ENCODE peak calls at places on chromosome 21, in four cellular contexts. S, Q, L and V are unnamed samples.

GRCh38 chr21:35198004-35198403 is 148.9 kb upstream of the RUNX1 start:
- DNase-seq in S (no peak), Q (no peak), L (peak; percentile 32), V (no peak)

GRCh38 chr21:37452222-37452621 is 85.6 kb downstream of the DYRK1A start:
- DNase-seq in L (no peak), S (no peak), Q (no peak), V (no peak)

GRCh38 chr21:44817506-44817880 is 369 bp downstream of the SUMO3 start:
- DNase-seq in Q (peak; percentile 92), L (peak; percentile 49), S (peak; percentile 92), V (no peak)

GRCh38 chr21:21921410-21922232 is 923.4 kb downstream of the NCAM2 start:
- DNase-seq in Q (no peak), L (no peak), S (peak; percentile 76), V (no peak)

GRCh38 chr21:26954591-26955214 is 12.2 kb downstream of the ADAMTS5 start:
- DNase-seq in Q (no peak), L (no peak), S (peak; percentile 80), V (no peak)

GRCh38 chr21:45304161-45304830 is 16.6 kb upstream of the POFUT2 start:
- DNase-seq in L (no peak), Q (no peak), S (no peak), V (no peak)

GRCh38 chr21:35333831-35334593 is 284.9 kb upstream of the RUNX1 start:
- DNase-seq in L (no peak), Q (peak; percentile 72), S (no peak), V (no peak)

GRCh38 chr21:38611262-38611661 is 113.0 kb upstream of the ERG start:
- DNase-seq in Q (no peak), S (no peak), L (no peak), V (no peak)

GRCh38 chr21:45544449-45545235 is 2.4 kb upstream of the SLC19A1 start:
- DNase-seq in Q (no peak), L (no peak), S (no peak), V (no peak)

GRCh38 chr21:15730484-15731242 is 881 bp downstream of the USP25 start:
- DNase-seq in L (no peak), Q (no peak), S (peak; percentile 75), V (no peak)

GRCh38 chr21:43211085-43212071 is 42.6 kb downstream of the CRYAA start:
- DNase-seq in Q (no peak), S (peak; percentile 54), L (no peak), V (no peak)

GRCh38 chr21:45887121-45887611 is 94.4 kb upstream of the COL6A1 start:
- DNase-seq in S (no peak), L (no peak), Q (no peak), V (no peak)

GRCh38 chr21:38170705-38171682 is 85.8 kb upstream of the KCNJ15 start:
- DNase-seq in L (no peak), S (no peak), Q (no peak), V (no peak)

GRCh38 chr21:28632718-28633408 is 359.8 kb downstream of the LTN1 start:
- DNase-seq in L (no peak), Q (no peak), S (no peak), V (no peak)

GRCh38 chr21:34011660-34012059 is 61.7 kb upstream of the MRPS6 start:
- DNase-seq in S (no peak), Q (no peak), L (no peak), V (no peak)

GRCh38 chr21:45805321-45805720 is 161.8 kb downstream of the PCBP3 start:
- DNase-seq in Q (no peak), L (no peak), S (no peak), V (no peak)

GRCh38 chr21:37463083-37463780 is 96.7 kb downstream of the DYRK1A start:
- DNase-seq in L (peak; percentile 17), Q (peak; percentile 40), S (peak; percentile 60), V (no peak)

GRCh38 chr21:26148071-26148470 is 22.5 kb downstream of the APP start:
- DNase-seq in Q (no peak), L (peak; percentile 3), S (no peak), V (no peak)

GRCh38 chr21:45859041-45859761 is 122.4 kb upstream of the COL6A1 start:
- DNase-seq in L (no peak), Q (no peak), S (no peak), V (no peak)

GRCh38 chr21:42395910-42396625 is at the start of gene TMPRSS3:
- DNase-seq in L (no peak), Q (no peak), S (no peak), V (no peak)

GRCh38 chr21:17848228-17848627 is 29.1 kb upstream of the C21orf91 start:
- DNase-seq in Q (no peak), S (no peak), L (no peak), V (no peak)

GRCh38 chr21:16891821-16892220 is 621.0 kb upstream of the CXADR start:
- DNase-seq in L (no peak), Q (no peak), S (no peak), V (no peak)